ENCODE peak calls at places on chromosome 15, in six cellular contexts. One of them, this sample, is unnamed.

GRCh38 chr15:31869640-31870335 is 160.5 kb upstream of the CHRNA7 start:
- DNase-seq in thyroid gland: peak; percentile 29
- DNase-seq in fibroblast of lung: no peak
- DNase-seq in effector memory CD4-positive, alpha-beta T cell: no peak
- DNase-seq in ovary: peak; percentile 57
- DNase-seq in tibial artery: no peak
- DNase-seq in this sample: no peak

GRCh38 chr15:31511707-31512310 is 185.2 kb downstream of the KLF13 start:
- DNase-seq in tibial artery: no peak
- DNase-seq in ovary: no peak
- DNase-seq in thyroid gland: no peak
- DNase-seq in effector memory CD4-positive, alpha-beta T cell: peak; percentile 46
- DNase-seq in fibroblast of lung: no peak
- DNase-seq in this sample: no peak

GRCh38 chr15:45126535-45127158 is 3.0 kb downstream of the DUOXA1 start:
- DNase-seq in effector memory CD4-positive, alpha-beta T cell: no peak
- DNase-seq in thyroid gland: peak; percentile 30
- DNase-seq in tibial artery: no peak
- DNase-seq in ovary: no peak
- DNase-seq in fibroblast of lung: no peak
- DNase-seq in this sample: no peak

GRCh38 chr15:38688761-38689160 is 124.1 kb upstream of the RASGRP1 start:
- DNase-seq in ovary: no peak
- DNase-seq in effector memory CD4-positive, alpha-beta T cell: peak; percentile 44
- DNase-seq in tibial artery: no peak
- DNase-seq in fibroblast of lung: no peak
- DNase-seq in thyroid gland: no peak
- DNase-seq in this sample: no peak

GRCh38 chr15:57667171-57667924 is 39.2 kb upstream of the POLR2M start:
- DNase-seq in effector memory CD4-positive, alpha-beta T cell: no peak
- DNase-seq in fibroblast of lung: peak; percentile 79
- DNase-seq in thyroid gland: no peak
- DNase-seq in tibial artery: no peak
- DNase-seq in ovary: no peak
- DNase-seq in this sample: no peak

GRCh38 chr15:64387562-64388168 is at the start of gene TRIP4:
- DNase-seq in effector memory CD4-positive, alpha-beta T cell: peak; percentile 91
- DNase-seq in tibial artery: peak; percentile 97
- DNase-seq in ovary: peak; percentile 95
- DNase-seq in thyroid gland: peak; percentile 93
- DNase-seq in fibroblast of lung: peak; percentile 98
- DNase-seq in this sample: peak; percentile 89

GRCh38 chr15:58564967-58565366 is 133.2 kb downstream of the LIPC start:
- DNase-seq in ovary: no peak
- DNase-seq in fibroblast of lung: no peak
- DNase-seq in tibial artery: no peak
- DNase-seq in thyroid gland: no peak
- DNase-seq in effector memory CD4-positive, alpha-beta T cell: no peak
- DNase-seq in this sample: no peak

GRCh38 chr15:34161329-34161953 is 48.5 kb downstream of the KATNBL1 start:
- DNase-seq in thyroid gland: no peak
- DNase-seq in tibial artery: no peak
- DNase-seq in ovary: no peak
- DNase-seq in effector memory CD4-positive, alpha-beta T cell: no peak
- DNase-seq in fibroblast of lung: peak; percentile 10
- DNase-seq in this sample: no peak

GRCh38 chr15:48678851-48679250 is 33.3 kb upstream of the FBN1 start:
- DNase-seq in fibroblast of lung: no peak
- DNase-seq in thyroid gland: no peak
- DNase-seq in ovary: no peak
- DNase-seq in tibial artery: no peak
- DNase-seq in effector memory CD4-positive, alpha-beta T cell: no peak
- DNase-seq in this sample: no peak

GRCh38 chr15:79593119-79593869 is 161.2 kb downstream of the MINAR1 start:
- DNase-seq in thyroid gland: no peak
- DNase-seq in effector memory CD4-positive, alpha-beta T cell: no peak
- DNase-seq in ovary: no peak
- DNase-seq in tibial artery: no peak
- DNase-seq in fibroblast of lung: peak; percentile 11
- DNase-seq in this sample: no peak

GRCh38 chr15:47839233-47839867 is 122.0 kb downstream of the SEMA6D start:
- DNase-seq in fibroblast of lung: no peak
- DNase-seq in tibial artery: no peak
- DNase-seq in thyroid gland: no peak
- DNase-seq in effector memory CD4-positive, alpha-beta T cell: no peak
- DNase-seq in ovary: no peak
- DNase-seq in this sample: no peak

GRCh38 chr15:49652922-49653321 is 32.1 kb downstream of the DTWD1 start:
- DNase-seq in effector memory CD4-positive, alpha-beta T cell: no peak
- DNase-seq in ovary: no peak
- DNase-seq in thyroid gland: no peak
- DNase-seq in fibroblast of lung: no peak
- DNase-seq in tibial artery: no peak
- DNase-seq in this sample: no peak

GRCh38 chr15:46344115-46344749 is 709.4 kb downstream of the SQOR start:
- DNase-seq in fibroblast of lung: no peak
- DNase-seq in ovary: no peak
- DNase-seq in tibial artery: no peak
- DNase-seq in thyroid gland: no peak
- DNase-seq in effector memory CD4-positive, alpha-beta T cell: no peak
- DNase-seq in this sample: no peak

GRCh38 chr15:34116620-34117019 is 14.7 kb downstream of the PGBD4 start:
- DNase-seq in fibroblast of lung: peak; percentile 27
- DNase-seq in thyroid gland: no peak
- DNase-seq in tibial artery: no peak
- DNase-seq in ovary: no peak
- DNase-seq in effector memory CD4-positive, alpha-beta T cell: no peak
- DNase-seq in this sample: no peak

GRCh38 chr15:33581032-33581431 is 270.3 kb downstream of the RYR3 start:
- DNase-seq in effector memory CD4-positive, alpha-beta T cell: no peak
- DNase-seq in ovary: peak; percentile 51
- DNase-seq in thyroid gland: peak; percentile 45
- DNase-seq in fibroblast of lung: peak; percentile 85
- DNase-seq in tibial artery: no peak
- DNase-seq in this sample: no peak

DNA sequence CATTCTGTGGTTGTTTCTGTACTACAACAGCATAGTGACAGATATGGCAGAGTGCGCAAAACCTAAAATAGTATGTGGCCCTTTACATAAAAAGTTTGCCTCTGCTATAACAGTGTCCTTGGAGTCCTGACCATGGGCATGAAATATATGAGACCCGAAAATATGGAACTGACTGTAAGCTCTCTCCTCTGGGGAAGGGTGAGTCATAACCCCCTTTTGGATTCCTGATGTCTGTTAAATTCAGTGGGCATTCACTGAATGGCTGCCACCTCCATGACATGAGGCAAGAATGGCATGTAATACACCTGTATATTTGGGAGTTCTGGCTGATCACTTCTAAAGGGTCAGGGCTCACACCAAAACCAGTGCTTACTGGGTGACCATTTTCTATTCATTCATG is 6.1 kb downstream of the TBC1D2B start:
- DNase-seq in thyroid gland: no peak
- DNase-seq in effector memory CD4-positive, alpha-beta T cell: no peak
- DNase-seq in fibroblast of lung: no peak
- DNase-seq in tibial artery: peak; percentile 1
- DNase-seq in ovary: no peak
- DNase-seq in this sample: no peak
- H3K4me1 ChIP-seq in thyroid gland: peaks cover 92% of the 10 kb centered on the region
- H3K4me1 ChIP-seq in effector memory CD4-positive, alpha-beta T cell: peaks cover 65% of the 10 kb centered on the region
- H3K4me1 ChIP-seq in fibroblast of lung: peaks cover 58% of the 10 kb centered on the region
- H3K4me1 ChIP-seq in tibial artery: peaks cover 98% of the 10 kb centered on the region
- H3K4me1 ChIP-seq in ovary: peaks cover 45% of the 10 kb centered on the region
- H3K4me1 ChIP-seq in this sample: peaks cover 10% of the 10 kb centered on the region

GRCh38 chr15:82552861-82553260 is 12.6 kb upstream of the RPS17 start:
- DNase-seq in thyroid gland: no peak
- DNase-seq in ovary: no peak
- DNase-seq in effector memory CD4-positive, alpha-beta T cell: no peak
- DNase-seq in fibroblast of lung: no peak
- DNase-seq in tibial artery: no peak
- DNase-seq in this sample: no peak
- H3K4me1 ChIP-seq in thyroid gland: no peaks in the 10 kb centered on the region
- H3K4me1 ChIP-seq in ovary: no peaks in the 10 kb centered on the region
- H3K4me1 ChIP-seq in effector memory CD4-positive, alpha-beta T cell: no peaks in the 10 kb centered on the region
- H3K4me1 ChIP-seq in fibroblast of lung: no peaks in the 10 kb centered on the region
- H3K4me1 ChIP-seq in tibial artery: no peaks in the 10 kb centered on the region
- H3K4me1 ChIP-seq in this sample: no peaks in the 10 kb centered on the region

DNA sequence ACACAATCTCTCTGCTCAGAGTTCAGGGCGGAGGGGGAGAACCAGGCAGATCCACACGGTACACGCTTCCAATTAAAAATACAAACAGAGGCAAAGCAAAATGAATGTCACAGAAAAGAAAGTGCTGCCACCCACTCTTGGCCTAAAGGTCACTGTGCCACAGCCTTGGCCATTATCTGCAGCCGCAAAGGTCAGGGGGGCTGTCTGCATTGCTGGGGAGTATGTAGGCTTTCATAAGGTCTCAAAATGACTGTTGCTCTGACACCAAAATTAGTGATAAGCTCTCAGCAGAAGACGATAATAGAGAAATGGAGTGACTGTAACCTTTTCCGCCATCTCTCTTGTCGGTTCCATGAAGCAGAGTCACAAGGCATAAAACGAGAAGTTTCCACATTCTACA is 374.1 kb upstream of the ICE2 start:
- DNase-seq in ovary: no peak
- DNase-seq in effector memory CD4-positive, alpha-beta T cell: no peak
- DNase-seq in fibroblast of lung: no peak
- DNase-seq in tibial artery: no peak
- DNase-seq in thyroid gland: no peak
- DNase-seq in this sample: no peak
- H3K4me1 ChIP-seq in ovary: no peaks in the 10 kb centered on the region
- H3K4me1 ChIP-seq in effector memory CD4-positive, alpha-beta T cell: peaks cover 7% of the 10 kb centered on the region
- H3K4me1 ChIP-seq in fibroblast of lung: no peaks in the 10 kb centered on the region
- H3K4me1 ChIP-seq in tibial artery: no peaks in the 10 kb centered on the region
- H3K4me1 ChIP-seq in thyroid gland: no peaks in the 10 kb centered on the region
- H3K4me1 ChIP-seq in this sample: peaks cover 2% of the 10 kb centered on the region

DNA sequence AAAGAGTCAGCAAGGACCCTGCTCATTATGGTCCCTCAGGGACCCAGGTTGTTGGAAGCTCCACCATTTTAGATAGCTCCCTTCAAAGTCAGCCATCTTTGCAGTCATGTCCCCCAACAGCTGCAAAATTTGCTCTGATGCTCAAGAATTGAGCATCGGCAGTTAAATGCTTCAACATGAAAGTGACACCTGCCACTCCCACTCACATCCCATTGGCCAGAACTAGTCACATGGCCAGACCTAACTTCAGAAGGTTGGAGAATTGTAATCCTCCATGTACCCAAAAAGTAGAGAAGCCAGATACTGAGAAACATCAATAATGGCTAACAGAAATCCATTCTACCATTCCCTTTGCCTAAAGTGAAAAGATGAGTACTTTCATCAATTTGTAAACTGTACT is 171.5 kb upstream of the NR2E3 start:
- DNase-seq in thyroid gland: no peak
- DNase-seq in ovary: no peak
- DNase-seq in fibroblast of lung: no peak
- DNase-seq in tibial artery: no peak
- DNase-seq in effector memory CD4-positive, alpha-beta T cell: no peak
- DNase-seq in this sample: no peak
- H3K4me1 ChIP-seq in thyroid gland: no peaks in the 10 kb centered on the region
- H3K4me1 ChIP-seq in ovary: no peaks in the 10 kb centered on the region
- H3K4me1 ChIP-seq in fibroblast of lung: no peaks in the 10 kb centered on the region
- H3K4me1 ChIP-seq in tibial artery: no peaks in the 10 kb centered on the region
- H3K4me1 ChIP-seq in effector memory CD4-positive, alpha-beta T cell: no peaks in the 10 kb centered on the region
- H3K4me1 ChIP-seq in this sample: no peaks in the 10 kb centered on the region

DNA sequence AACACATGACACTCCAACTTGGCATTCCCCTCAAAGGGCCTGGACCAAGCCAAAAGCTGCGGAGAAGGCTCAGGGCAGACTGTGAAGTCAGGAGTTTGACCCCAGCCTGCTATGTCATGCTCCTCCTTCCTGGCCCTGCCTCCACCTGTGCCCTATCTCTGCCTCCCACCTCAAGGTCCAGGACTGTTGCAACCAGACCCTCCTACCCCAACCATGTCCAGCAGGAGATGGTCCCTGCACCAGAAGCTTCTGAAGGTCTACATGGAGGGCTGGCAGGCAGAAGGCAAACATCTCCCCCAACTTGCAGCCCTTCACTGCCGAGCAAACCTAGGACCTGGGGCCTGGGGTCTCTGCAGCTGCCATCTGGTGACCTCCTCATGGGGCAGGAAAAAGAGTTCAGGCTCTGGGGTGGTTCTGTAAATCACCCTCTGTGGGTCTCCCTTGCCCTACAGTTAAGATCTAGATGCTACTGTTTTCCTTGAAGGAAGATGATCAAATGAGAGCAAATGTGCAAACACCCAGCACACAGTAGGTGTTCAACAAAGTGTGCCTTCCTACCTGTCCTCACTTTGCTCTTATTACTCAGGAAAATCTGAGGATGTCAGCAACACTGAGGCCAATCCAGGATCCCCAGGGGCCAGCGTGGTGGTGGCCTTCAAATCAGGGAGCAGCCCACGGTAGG is 11.5 kb upstream of the CSK start:
- DNase-seq in tibial artery: no peak
- DNase-seq in fibroblast of lung: no peak
- DNase-seq in ovary: no peak
- DNase-seq in thyroid gland: no peak
- DNase-seq in effector memory CD4-positive, alpha-beta T cell: no peak
- DNase-seq in this sample: no peak
- H3K4me1 ChIP-seq in tibial artery: peaks cover 10% of the 10 kb centered on the region
- H3K4me1 ChIP-seq in fibroblast of lung: no peaks in the 10 kb centered on the region
- H3K4me1 ChIP-seq in ovary: no peaks in the 10 kb centered on the region
- H3K4me1 ChIP-seq in thyroid gland: peaks cover 8% of the 10 kb centered on the region
- H3K4me1 ChIP-seq in effector memory CD4-positive, alpha-beta T cell: peaks cover 22% of the 10 kb centered on the region
- H3K4me1 ChIP-seq in this sample: peaks cover 3% of the 10 kb centered on the region

DNA sequence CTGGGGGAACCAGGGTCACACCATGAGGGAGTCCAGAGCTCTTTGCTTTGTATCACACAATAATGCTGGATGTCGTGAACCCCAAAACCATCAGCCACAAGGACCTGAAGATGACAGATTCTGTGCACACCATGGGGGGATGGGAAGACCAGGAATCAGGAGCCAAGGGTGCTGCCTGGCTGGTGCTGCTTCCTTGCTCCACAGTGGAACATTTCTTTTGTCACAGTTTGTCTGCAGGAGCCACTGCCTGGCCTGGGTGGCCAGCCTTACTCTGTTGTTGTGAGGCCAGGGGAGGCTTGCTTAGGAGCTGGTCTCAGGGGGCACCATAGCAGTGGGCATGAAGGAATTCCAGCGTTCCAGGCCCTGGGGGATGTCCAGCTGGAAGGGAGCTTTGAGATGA is 6.5 kb upstream of the TGM5 start:
- DNase-seq in effector memory CD4-positive, alpha-beta T cell: no peak
- DNase-seq in tibial artery: no peak
- DNase-seq in thyroid gland: no peak
- DNase-seq in ovary: no peak
- DNase-seq in fibroblast of lung: no peak
- DNase-seq in this sample: no peak
- H3K4me1 ChIP-seq in effector memory CD4-positive, alpha-beta T cell: peaks cover 7% of the 10 kb centered on the region
- H3K4me1 ChIP-seq in tibial artery: no peaks in the 10 kb centered on the region
- H3K4me1 ChIP-seq in thyroid gland: no peaks in the 10 kb centered on the region
- H3K4me1 ChIP-seq in ovary: no peaks in the 10 kb centered on the region
- H3K4me1 ChIP-seq in fibroblast of lung: no peaks in the 10 kb centered on the region
- H3K4me1 ChIP-seq in this sample: no peaks in the 10 kb centered on the region

GRCh38 chr15:84987949-84988624 is 6.4 kb downstream of the PDE8A start:
- DNase-seq in thyroid gland: no peak
- DNase-seq in tibial artery: no peak
- DNase-seq in ovary: no peak
- DNase-seq in effector memory CD4-positive, alpha-beta T cell: no peak
- DNase-seq in fibroblast of lung: no peak
- DNase-seq in this sample: no peak
- H3K4me1 ChIP-seq in thyroid gland: peaks cover 32% of the 10 kb centered on the region
- H3K4me1 ChIP-seq in tibial artery: peaks cover 72% of the 10 kb centered on the region
- H3K4me1 ChIP-seq in ovary: peaks cover 8% of the 10 kb centered on the region
- H3K4me1 ChIP-seq in effector memory CD4-positive, alpha-beta T cell: peaks cover 31% of the 10 kb centered on the region
- H3K4me1 ChIP-seq in fibroblast of lung: peaks cover 16% of the 10 kb centered on the region
- H3K4me1 ChIP-seq in this sample: no peaks in the 10 kb centered on the region